ENCODE peak calls at places on chromosomes 6 and 20, in four cellular contexts. H, N, G and C are unnamed samples.

GRCh38 chr6:113381957-113382356 is 475.2 kb upstream of the MARCKS start:
- DNase-seq in G (no peak), H (peak), N (no peak), C (no peak)

GRCh38 chr20:38179846-38180245 is 14.8 kb upstream of the TGM2 start:
- DNase-seq in N (no peak), G (no peak), H (no peak), C (no peak)

GRCh38 chr6:57222684-57223077 is 574 bp upstream of the RAB23 start:
- DNase-seq in H (no peak), N (no peak), G (no peak), C (no peak)

GRCh38 chr20:43388267-43389081 is 69.2 kb upstream of the SRSF6 start:
- DNase-seq in H (peak), G (no peak), N (no peak), C (no peak)

GRCh38 chr6:92541457-92542060 is 877.8 kb downstream of the EPHA7 start:
- DNase-seq in N (no peak), H (no peak), G (no peak), C (no peak)

GRCh38 chr6:29071831-29072723 is 15.0 kb downstream of the OR2B3 start:
- DNase-seq in N (no peak), G (no peak), H (peak), C (no peak)

GRCh38 chr20:44210422-44211176 is at the start of gene OSER1:
- DNase-seq in N (peak), G (peak), H (peak), C (peak)

GRCh38 chr6:43636312-43636667 is 650 bp downstream of the MAD2L1BP start:
- DNase-seq in N (no peak), G (no peak), H (no peak), C (no peak)

GRCh38 chr20:41617059-41617921 is 887 bp downstream of the CHD6 start:
- DNase-seq in G (no peak), N (no peak), H (peak), C (no peak)

GRCh38 chr6:32617751-32618150 is 19.5 kb upstream of the HLA-DQA1 start:
- DNase-seq in G (no peak), H (no peak), N (no peak), C (no peak)

GRCh38 chr20:43662943-43663655 is 3.8 kb upstream of the MYBL2 start:
- DNase-seq in H (peak), N (no peak), G (no peak), C (no peak)

GRCh38 chr6:163457637-163458561 is 43.4 kb downstream of the QKI start:
- DNase-seq in N (peak), H (peak), G (no peak), C (no peak)

GRCh38 chr20:49280463-49281058 is 2.7 kb upstream of the ZNFX1 start:
- DNase-seq in N (no peak), H (no peak), G (no peak), C (no peak)

GRCh38 chr6:159109391-159109790 is 59.8 kb upstream of the FNDC1 start:
- DNase-seq in H (no peak), N (no peak), G (no peak), C (no peak)

GRCh38 chr20:50111120-50111828 is 1.7 kb downstream of the UBE2V1 start:
- DNase-seq in G (no peak), H (peak), N (no peak), C (no peak)

GRCh38 chr20:53901064-53901463 is 169.3 kb downstream of the BCAS1 start:
- DNase-seq in N (no peak), H (peak), G (no peak), C (no peak)

GRCh38 chr20:23103284-23104018 is 17.3 kb upstream of the CD93 start:
- DNase-seq in N (no peak), G (no peak), H (no peak), C (no peak)

GRCh38 chr6:26232950-26233607 is 131.9 kb upstream of the BTN3A2 start:
- DNase-seq in G (no peak), H (no peak), N (no peak), C (no peak)

GRCh38 chr6:160861824-160862223 is 129.7 kb upstream of the MAP3K4 start:
- DNase-seq in H (no peak), G (no peak), N (no peak), C (no peak)

GRCh38 chr6:108795814-108796213 is 52.4 kb upstream of the ARMC2 start:
- DNase-seq in G (no peak), H (no peak), N (no peak), C (no peak)

GRCh38 chr6:82954937-82955577 is 110.6 kb downstream of the UBE3D start:
- DNase-seq in H (peak), G (no peak), N (peak), C (no peak)